ENCODE peak calls at places on chromosomes 13 and 19, in four cellular contexts. One of them, this sample, is unnamed.

GRCh38 chr13:103883152-103883551 is 816.9 kb upstream of the SLC10A2 start:
- DNase-seq in Peyer's patch: no peak
- DNase-seq in ovary: no peak
- DNase-seq in CD4-positive, CD25-positive, alpha-beta regulatory T cell: no peak
- DNase-seq in this sample: no peak

GRCh38 chr13:60032836-60033235 is 130.9 kb downstream of the DIAPH3 start:
- DNase-seq in ovary: no peak
- DNase-seq in CD4-positive, CD25-positive, alpha-beta regulatory T cell: no peak
- DNase-seq in Peyer's patch: no peak
- DNase-seq in this sample: no peak

GRCh38 chr13:25738342-25738771 is 313.5 kb downstream of the SHISA2 start:
- DNase-seq in CD4-positive, CD25-positive, alpha-beta regulatory T cell: no peak
- DNase-seq in ovary: no peak
- DNase-seq in Peyer's patch: no peak
- DNase-seq in this sample: peak; percentile 63

GRCh38 chr13:64362564-64362963 is 2867.6 kb downstream of the PCDH9 start:
- DNase-seq in ovary: no peak
- DNase-seq in CD4-positive, CD25-positive, alpha-beta regulatory T cell: no peak
- DNase-seq in Peyer's patch: no peak
- DNase-seq in this sample: no peak

GRCh38 chr19:28878862-28879566 is 333.9 kb downstream of the UQCRFS1 start:
- DNase-seq in CD4-positive, CD25-positive, alpha-beta regulatory T cell: peak; percentile 7
- DNase-seq in ovary: peak; percentile 49
- DNase-seq in Peyer's patch: peak; percentile 35
- DNase-seq in this sample: peak; percentile 71

GRCh38 chr13:89279374-89279773 is 1608.2 kb downstream of the SLITRK5 start:
- DNase-seq in ovary: no peak
- DNase-seq in Peyer's patch: no peak
- DNase-seq in CD4-positive, CD25-positive, alpha-beta regulatory T cell: no peak
- DNase-seq in this sample: no peak

GRCh38 chr13:28499579-28499978 is 4.7 kb upstream of the FLT1 start:
- DNase-seq in ovary: no peak
- DNase-seq in Peyer's patch: no peak
- DNase-seq in CD4-positive, CD25-positive, alpha-beta regulatory T cell: no peak
- DNase-seq in this sample: no peak

GRCh38 chr19:13366529-13367143 is 139.6 kb downstream of the CACNA1A start:
- DNase-seq in CD4-positive, CD25-positive, alpha-beta regulatory T cell: no peak
- DNase-seq in ovary: no peak
- DNase-seq in Peyer's patch: no peak
- DNase-seq in this sample: peak; percentile 12

GRCh38 chr19:1768248-1768647 is 14.9 kb downstream of the ONECUT3 start:
- DNase-seq in ovary: no peak
- DNase-seq in CD4-positive, CD25-positive, alpha-beta regulatory T cell: no peak
- DNase-seq in Peyer's patch: no peak
- DNase-seq in this sample: no peak

GRCh38 chr13:85529216-85529590 is 270.0 kb downstream of the SLITRK6 start:
- DNase-seq in Peyer's patch: no peak
- DNase-seq in CD4-positive, CD25-positive, alpha-beta regulatory T cell: no peak
- DNase-seq in ovary: no peak
- DNase-seq in this sample: no peak

GRCh38 chr19:51121257-51121656 is 3.4 kb upstream of the SIGLEC9 start:
- DNase-seq in ovary: no peak
- DNase-seq in CD4-positive, CD25-positive, alpha-beta regulatory T cell: no peak
- DNase-seq in Peyer's patch: no peak
- DNase-seq in this sample: no peak

GRCh38 chr19:18167975-18168645 is 5.5 kb upstream of the IFI30 start:
- DNase-seq in ovary: no peak
- DNase-seq in Peyer's patch: peak; percentile 61
- DNase-seq in CD4-positive, CD25-positive, alpha-beta regulatory T cell: peak; percentile 42
- DNase-seq in this sample: peak; percentile 74
- H3K4me1 ChIP-seq in ovary: peaks cover 7% of the 10 kb centered on the region
- H3K4me1 ChIP-seq in Peyer's patch: no peaks in the 10 kb centered on the region
- H3K4me1 ChIP-seq in CD4-positive, CD25-positive, alpha-beta regulatory T cell: no peaks in the 10 kb centered on the region
- H3K4me1 ChIP-seq in this sample: no peaks in the 10 kb centered on the region

GRCh38 chr13:32036131-32036695 is 4.6 kb downstream of the FRY start:
- DNase-seq in CD4-positive, CD25-positive, alpha-beta regulatory T cell: no peak
- DNase-seq in Peyer's patch: no peak
- DNase-seq in ovary: no peak
- DNase-seq in this sample: peak; percentile 93
- H3K4me3 ChIP-seq in CD4-positive, CD25-positive, alpha-beta regulatory T cell: no peak overlapping the region
- H3K4me3 ChIP-seq in Peyer's patch: no peak overlapping the region
- H3K4me3 ChIP-seq in ovary: no peak overlapping the region
- H3K4me3 ChIP-seq in this sample: no peak overlapping the region

DNA sequence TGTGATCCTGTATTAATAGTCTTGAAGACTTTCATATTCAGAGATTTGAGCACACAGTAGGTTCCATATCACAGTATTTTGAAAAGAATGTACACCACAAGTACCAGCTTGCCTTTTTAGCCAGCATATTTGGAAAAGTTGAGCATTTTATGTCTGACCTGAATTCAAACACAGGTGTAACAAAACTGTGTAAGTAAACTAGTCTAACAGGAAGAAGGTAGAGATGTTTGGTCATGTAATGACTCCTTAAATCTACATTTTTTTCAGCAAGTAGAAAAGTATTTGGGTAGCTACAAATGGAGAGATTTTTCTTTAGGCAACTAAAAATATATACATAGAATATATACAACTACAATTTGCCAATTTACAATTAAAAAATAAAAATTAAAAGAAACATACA is 7.6 kb downstream of the ARHGAP35 start:
- DNase-seq in CD4-positive, CD25-positive, alpha-beta regulatory T cell: no peak
- DNase-seq in Peyer's patch: no peak
- DNase-seq in ovary: no peak
- DNase-seq in this sample: no peak
- H3K4me1 ChIP-seq in CD4-positive, CD25-positive, alpha-beta regulatory T cell: peaks cover 30% of the 10 kb centered on the region
- H3K4me1 ChIP-seq in Peyer's patch: peaks cover 36% of the 10 kb centered on the region
- H3K4me1 ChIP-seq in ovary: peaks cover 17% of the 10 kb centered on the region
- H3K4me1 ChIP-seq in this sample: peaks cover 33% of the 10 kb centered on the region

DNA sequence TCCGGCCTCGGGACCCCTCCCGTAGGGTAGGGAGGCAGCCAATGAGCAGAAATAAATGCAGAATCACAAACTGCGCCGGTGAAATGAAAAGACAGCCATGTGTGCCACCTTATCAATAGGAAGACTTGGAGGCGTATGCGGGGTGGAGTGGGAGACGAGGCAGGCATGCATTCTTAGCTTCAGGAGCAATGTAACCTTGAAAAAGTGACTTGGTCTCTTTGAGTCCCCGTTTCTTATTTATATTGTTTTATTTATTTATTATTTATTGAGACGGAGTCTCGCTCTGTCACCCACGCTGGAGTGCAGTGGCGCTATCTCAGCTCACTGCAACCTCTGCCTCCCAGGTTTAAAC is 16.0 kb downstream of the SSC5D start:
- DNase-seq in CD4-positive, CD25-positive, alpha-beta regulatory T cell: no peak
- DNase-seq in ovary: no peak
- DNase-seq in Peyer's patch: no peak
- DNase-seq in this sample: no peak
- H3K4me3 ChIP-seq in CD4-positive, CD25-positive, alpha-beta regulatory T cell: no peak overlapping the region
- H3K4me3 ChIP-seq in ovary: peak overlapping the region; percentile 17
- H3K4me3 ChIP-seq in Peyer's patch: peak overlapping the region; percentile 57
- H3K4me3 ChIP-seq in this sample: no peak overlapping the region

GRCh38 chr19:54208784-54209057 is 8.1 kb downstream of the RPS9 start:
- DNase-seq in ovary: no peak
- DNase-seq in CD4-positive, CD25-positive, alpha-beta regulatory T cell: no peak
- DNase-seq in Peyer's patch: no peak
- DNase-seq in this sample: peak; percentile 54

GRCh38 chr19:54206831-54207177 is 6.1 kb downstream of the RPS9 start:
- DNase-seq in Peyer's patch: no peak
- DNase-seq in CD4-positive, CD25-positive, alpha-beta regulatory T cell: no peak
- DNase-seq in ovary: no peak
- DNase-seq in this sample: no peak

GRCh38 chr19:54209058-54209747 is 8.5 kb downstream of the RPS9 start:
- DNase-seq in ovary: peak; percentile 31
- DNase-seq in Peyer's patch: no peak
- DNase-seq in CD4-positive, CD25-positive, alpha-beta regulatory T cell: no peak
- DNase-seq in this sample: peak; percentile 50

GRCh38 chr19:54209748-54210494 is 9.3 kb downstream of the RPS9 start:
- DNase-seq in CD4-positive, CD25-positive, alpha-beta regulatory T cell: no peak
- DNase-seq in ovary: peak; percentile 95
- DNase-seq in Peyer's patch: peak; percentile 56
- DNase-seq in this sample: peak; percentile 81

GRCh38 chr19:54207908-54208783 is 7.5 kb downstream of the RPS9 start:
- DNase-seq in CD4-positive, CD25-positive, alpha-beta regulatory T cell: no peak
- DNase-seq in ovary: peak; percentile 89
- DNase-seq in Peyer's patch: peak; percentile 62
- DNase-seq in this sample: peak; percentile 46
- H3K4me1 ChIP-seq in CD4-positive, CD25-positive, alpha-beta regulatory T cell: peaks cover 56% of the 10 kb centered on the region
- H3K4me1 ChIP-seq in ovary: peaks cover 39% of the 10 kb centered on the region
- H3K4me1 ChIP-seq in Peyer's patch: peaks cover 68% of the 10 kb centered on the region
- H3K4me1 ChIP-seq in this sample: peaks cover 16% of the 10 kb centered on the region

GRCh38 chr19:19171821-19172532 is 1.9 kb upstream of the MEF2B start:
- DNase-seq in ovary: no peak
- DNase-seq in Peyer's patch: no peak
- DNase-seq in CD4-positive, CD25-positive, alpha-beta regulatory T cell: no peak
- DNase-seq in this sample: no peak

GRCh38 chr19:19167612-19168011 is 2.5 kb downstream of the MEF2B start:
- DNase-seq in CD4-positive, CD25-positive, alpha-beta regulatory T cell: no peak
- DNase-seq in ovary: no peak
- DNase-seq in Peyer's patch: no peak
- DNase-seq in this sample: no peak

GRCh38 chr19:19170053-19170945 is at the start of gene MEF2B:
- DNase-seq in Peyer's patch: peak; percentile 85
- DNase-seq in CD4-positive, CD25-positive, alpha-beta regulatory T cell: peak; percentile 62
- DNase-seq in ovary: peak; percentile 37
- DNase-seq in this sample: no peak

GRCh38 chr19:19171110-19171672 is 1.1 kb upstream of the MEF2B start:
- DNase-seq in Peyer's patch: no peak
- DNase-seq in ovary: no peak
- DNase-seq in CD4-positive, CD25-positive, alpha-beta regulatory T cell: no peak
- DNase-seq in this sample: no peak

DNA sequence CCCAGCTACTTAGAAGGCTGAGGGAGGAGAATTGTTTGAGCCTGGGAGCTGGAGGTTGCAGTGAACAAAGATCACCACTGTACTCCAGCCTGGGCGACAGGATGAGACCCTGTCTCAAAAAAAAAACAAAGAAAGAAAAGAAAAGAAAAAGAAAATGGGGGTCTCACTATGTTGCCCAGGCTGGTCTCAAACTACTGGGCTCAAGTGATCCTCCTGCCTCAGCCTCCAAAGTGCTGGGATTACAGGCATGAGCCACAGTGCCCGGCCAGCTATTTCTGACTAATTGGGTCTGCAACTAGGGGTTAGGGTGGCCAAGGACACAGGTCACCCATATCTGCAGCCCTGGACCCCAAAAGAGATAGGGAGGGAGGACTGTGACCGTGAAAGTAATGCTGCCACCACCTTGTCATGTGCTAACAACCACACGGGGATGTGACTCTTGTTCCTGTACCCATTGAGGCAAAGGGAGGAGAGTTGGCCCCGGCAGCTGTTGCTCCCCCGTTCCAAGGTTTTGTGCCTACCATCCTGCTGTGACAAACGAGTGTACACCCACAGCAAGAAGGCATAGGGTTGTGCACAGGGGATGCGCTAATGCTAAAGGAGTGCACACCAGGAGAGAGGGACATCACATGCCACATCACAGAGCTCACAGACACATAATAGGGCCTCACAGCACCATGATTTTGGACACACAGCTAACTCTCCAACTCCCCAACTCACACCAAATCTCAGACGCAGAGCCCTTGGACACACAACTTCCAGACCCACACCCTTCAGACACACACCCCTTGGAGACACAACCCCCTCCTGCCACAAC is 619 bp downstream of the MEF2B start:
- DNase-seq in CD4-positive, CD25-positive, alpha-beta regulatory T cell: no peak
- DNase-seq in ovary: no peak
- DNase-seq in Peyer's patch: no peak
- DNase-seq in this sample: no peak
- H3K4me3 ChIP-seq in CD4-positive, CD25-positive, alpha-beta regulatory T cell: no peak overlapping the region
- H3K4me3 ChIP-seq in ovary: no peak overlapping the region
- H3K4me3 ChIP-seq in Peyer's patch: peak overlapping the region; percentile 43
- H3K4me3 ChIP-seq in this sample: no peak overlapping the region